ENCODE peak calls at places on chromosomes 1 and 21, in nine cellular contexts. I, F, P, T, K, Q, O, X and N are unnamed samples.

GRCh38 chr21:42684109-42684916 is 30.9 kb downstream of the PDE9A start:
- DNase-seq in P (no peak), O (no peak), T (peak; percentile 57), Q (no peak), I (no peak), F (no peak), K (no peak), X (no peak), N (no peak)

GRCh38 chr1:198811436-198811835 is 172.6 kb downstream of the PTPRC start:
- DNase-seq in P (no peak), T (no peak), X (no peak), I (no peak), F (no peak), K (no peak), O (no peak), Q (no peak), N (no peak)

GRCh38 chr1:38009088-38009840 is 3.3 kb upstream of the UTP11 start:
- DNase-seq in T (peak; percentile 56), O (no peak), X (no peak), P (peak; percentile 56), I (peak; percentile 78), K (no peak), Q (no peak), F (no peak), N (no peak)

GRCh38 chr1:183567584-183567983 is 22.7 kb downstream of the NCF2 start:
- DNase-seq in T (no peak), F (peak; percentile 76), K (no peak), I (peak; percentile 85), P (no peak), O (peak; percentile 71), Q (no peak), X (peak; percentile 89), N (no peak)

GRCh38 chr21:36609654-36610053 is 89.3 kb upstream of the SIM2 start:
- DNase-seq in P (no peak), Q (no peak), T (no peak), O (no peak), I (no peak), X (no peak), K (no peak), F (no peak), N (no peak)

GRCh38 chr1:40058097-40058452 is 17.5 kb downstream of the CAP1 start:
- DNase-seq in K (no peak), F (no peak), I (no peak), X (no peak), Q (no peak), T (no peak), P (no peak), O (no peak), N (no peak)

GRCh38 chr1:230827081-230827681 is 41.1 kb downstream of the C1orf198 start:
- DNase-seq in X (no peak), K (peak; percentile 83), O (peak; percentile 34), T (no peak), I (no peak), F (peak; percentile 87), P (no peak), Q (peak; percentile 56), N (no peak)

GRCh38 chr1:35707253-35708178 is 11.2 kb downstream of the C1orf216 start:
- DNase-seq in P (no peak), X (peak; percentile 45), T (peak; percentile 22), F (no peak), K (no peak), I (no peak), Q (peak; percentile 17), O (no peak), N (no peak)

GRCh38 chr1:178262101-178262500 is 168.2 kb downstream of the RASAL2 start:
- DNase-seq in X (peak; percentile 17), P (peak; percentile 70), Q (no peak), K (no peak), O (no peak), T (no peak), I (peak; percentile 46), F (no peak), N (no peak)

GRCh38 chr1:234369784-234370183 is 3.5 kb upstream of the COA6 start:
- DNase-seq in O (no peak), I (peak; percentile 97), Q (no peak), X (no peak), P (peak; percentile 17), K (no peak), F (no peak), T (no peak), N (no peak)

GRCh38 chr1:234373064-234373937 is at the start of gene COA6:
- DNase-seq in O (peak; percentile 90), F (peak; percentile 94), X (peak; percentile 89), P (peak; percentile 96), T (peak; percentile 89), I (peak; percentile 91), Q (peak; percentile 82), K (peak; percentile 82), N (peak; percentile 92)

GRCh38 chr1:234369033-234369430 is 4.2 kb upstream of the COA6 start:
- DNase-seq in F (no peak), P (no peak), T (no peak), O (no peak), X (no peak), K (no peak), I (no peak), Q (no peak), N (no peak)

GRCh38 chr1:234372011-234372757 is 1.1 kb upstream of the COA6 start:
- DNase-seq in I (peak; percentile 35), P (no peak), F (no peak), X (no peak), Q (no peak), K (no peak), O (no peak), T (no peak), N (no peak)

GRCh38 chr1:234371414-234371813 is 1.8 kb upstream of the COA6 start:
- DNase-seq in P (no peak), X (no peak), Q (no peak), I (no peak), K (no peak), T (no peak), F (no peak), O (no peak), N (no peak)
- TF ChIP-seq CTCF in P (no peak), X (no peak), Q (no peak), I (no peak), K (no peak), T (no peak), F (no peak), O (no peak), N (no peak)

GRCh38 chr1:168371477-168371876 is 90.8 kb downstream of the TBX19 start:
- DNase-seq in X (no peak), O (no peak), K (no peak), F (no peak), I (no peak), T (no peak), Q (no peak), P (no peak), N (no peak)

GRCh38 chr1:168375901-168376300 is 95.2 kb downstream of the TBX19 start:
- DNase-seq in Q (no peak), T (no peak), X (no peak), F (no peak), O (no peak), K (no peak), P (no peak), I (no peak), N (no peak)

GRCh38 chr1:168372857-168373520 is 92.3 kb downstream of the TBX19 start:
- DNase-seq in P (no peak), K (no peak), T (no peak), O (no peak), I (no peak), Q (peak; percentile 35), F (no peak), X (no peak), N (no peak)

GRCh38 chr1:168372307-168372706 is 91.6 kb downstream of the TBX19 start:
- DNase-seq in P (no peak), O (no peak), I (no peak), Q (no peak), K (no peak), T (no peak), F (no peak), X (no peak), N (no peak)

GRCh38 chr1:168373869-168374268 is 93.2 kb downstream of the TBX19 start:
- DNase-seq in Q (peak; percentile 77), X (no peak), K (no peak), O (no peak), I (no peak), T (no peak), P (no peak), F (no peak), N (no peak)
- TF ChIP-seq CTCF in Q (no peak), X (no peak), K (no peak), O (no peak), I (no peak), T (no peak), P (no peak), F (no peak), N (no peak)

GRCh38 chr1:246607466-246607865 is 41.2 kb downstream of the CNST start:
- DNase-seq in Q (no peak), I (no peak), X (no peak), T (no peak), K (no peak), F (no peak), P (no peak), O (no peak), N (no peak)

GRCh38 chr1:246609632-246610031 is 43.4 kb downstream of the CNST start:
- DNase-seq in Q (no peak), T (no peak), F (no peak), P (peak; percentile 70), I (no peak), X (no peak), K (no peak), O (no peak), N (no peak)

GRCh38 chr1:246613131-246613758 is 47.0 kb downstream of the CNST start:
- DNase-seq in F (no peak), K (no peak), I (peak; percentile 38), P (no peak), T (no peak), X (no peak), O (no peak), Q (no peak), N (no peak)

DNA sequence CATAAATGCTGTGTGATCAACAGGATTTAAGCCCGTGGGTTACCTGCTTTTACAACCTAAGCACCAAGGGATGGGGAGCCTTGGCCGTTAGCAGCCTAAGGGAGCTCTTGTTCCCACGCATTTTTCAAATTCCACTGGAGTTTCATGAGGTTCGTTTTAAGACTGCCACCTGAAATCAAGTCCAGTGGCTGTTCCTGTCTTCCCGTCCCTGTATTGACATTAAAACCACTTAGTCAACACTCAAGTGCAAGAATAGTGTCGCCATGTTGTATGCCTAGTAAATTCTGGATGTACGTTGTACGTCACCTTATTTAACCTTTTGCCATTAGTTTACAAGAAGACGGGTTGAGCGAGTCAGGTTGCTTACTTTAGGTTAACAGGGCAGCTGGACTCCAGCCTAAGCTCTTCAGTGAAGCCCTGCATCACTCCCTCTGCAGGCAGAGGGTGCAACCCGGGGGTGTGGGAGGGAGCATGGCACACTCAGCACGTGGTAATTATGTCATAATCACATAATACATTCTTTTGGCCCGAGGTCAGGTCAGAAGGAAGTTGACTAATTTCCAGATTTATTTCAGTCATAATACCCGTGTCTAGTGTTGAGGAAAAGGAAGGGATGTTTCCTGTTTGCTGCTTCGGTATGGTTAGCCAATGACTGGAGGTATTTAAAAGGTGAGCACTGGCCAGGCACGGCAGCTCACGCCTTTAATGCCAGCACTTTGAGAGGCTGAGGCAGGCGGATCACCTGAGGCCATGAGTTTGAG is 42.5 kb downstream of the CNST start:
- DNase-seq in X (peak; percentile 92), I (peak; percentile 96), O (peak; percentile 94), T (no peak), F (no peak), Q (peak; percentile 39), K (no peak), P (peak; percentile 96), N (peak; percentile 91)
- TF ChIP-seq CTCF in X (peak; percentile 38), I (peak; percentile 22), O (no peak), T (no peak), F (peak; percentile 12), Q (no peak), K (peak; percentile 13), P (peak; percentile 73), N (peak; percentile 24)

GRCh38 chr1:201375169-201375568 is 2.3 kb downstream of the TNNT2 start:
- DNase-seq in T (no peak), K (no peak), O (no peak), Q (no peak), P (no peak), I (no peak), F (no peak), X (no peak), N (no peak)
- TF ChIP-seq CTCF in T (no peak), K (no peak), O (no peak), Q (no peak), P (peak; percentile 54), I (peak; percentile 15), F (no peak), X (peak; percentile 15), N (peak; percentile 31)